ENCODE peak calls at places on chromosomes 5 and 9, in eight cellular contexts. D is colonic mucosa, N is bronchial epithelial cell, C is RWPE2, E is psoas muscle, I is body of pancreas, B is uterus, X is prostate gland. S is an unnamed sample.

GRCh38 chr9:34381323-34381722 is 4.6 kb upstream of the MYORG start:
- DNase-seq in E (no peak), C (no peak), I (peak; percentile 42), N (no peak), D (peak; percentile 57), X (no peak), B (no peak), S (peak; percentile 82)

GRCh38 chr5:113062869-113063508 is 86.4 kb downstream of the DCP2 start:
- DNase-seq in B (no peak), X (no peak), D (no peak), I (no peak), E (no peak), N (no peak), C (no peak), S (no peak)

GRCh38 chr9:19759066-19759465 is 29.8 kb downstream of the SLC24A2 start:
- DNase-seq in D (no peak), E (no peak), X (no peak), B (no peak), I (no peak), N (no peak), C (no peak), S (no peak)

GRCh38 chr9:133807818-133808217 is 69.7 kb upstream of the SARDH start:
- DNase-seq in E (no peak), D (no peak), B (no peak), C (no peak), I (no peak), X (no peak), N (no peak), S (no peak)

GRCh38 chr5:90406466-90406865 is 3.1 kb downstream of the CETN3 start:
- DNase-seq in E (no peak), B (no peak), C (no peak), D (no peak), X (no peak), N (peak; percentile 38), I (no peak), S (no peak)

GRCh38 chr9:86978986-86979385 is 31.7 kb upstream of the GAS1 start:
- DNase-seq in X (no peak), I (no peak), N (no peak), D (no peak), B (no peak), E (no peak), C (no peak), S (no peak)

GRCh38 chr5:123382252-123382651 is 41.0 kb downstream of the CEP120 start:
- DNase-seq in E (no peak), D (no peak), C (no peak), X (no peak), B (no peak), N (no peak), I (no peak), S (no peak)

GRCh38 chr9:92044945-92045344 is 70.3 kb downstream of the SPTLC1 start:
- DNase-seq in B (no peak), D (no peak), N (no peak), E (no peak), I (no peak), X (no peak), C (no peak), S (no peak)

GRCh38 chr9:6645153-6646027 is at the start of gene GLDC:
- DNase-seq in E (peak; percentile 38), B (peak; percentile 17), D (peak; percentile 57), X (peak; percentile 7), I (peak; percentile 49), C (peak; percentile 79), N (no peak), S (peak; percentile 79)

GRCh38 chr9:109908459-109909390 is 128.7 kb downstream of the PALM2AKAP2 start:
- DNase-seq in N (no peak), I (no peak), D (no peak), B (no peak), E (no peak), C (no peak), X (no peak), S (no peak)

GRCh38 chr9:137127301-137128157 is 11.4 kb upstream of the GRIN1 start:
- DNase-seq in N (peak; percentile 30), C (no peak), I (peak; percentile 82), D (peak; percentile 36), X (no peak), B (no peak), E (no peak), S (no peak)

DNA sequence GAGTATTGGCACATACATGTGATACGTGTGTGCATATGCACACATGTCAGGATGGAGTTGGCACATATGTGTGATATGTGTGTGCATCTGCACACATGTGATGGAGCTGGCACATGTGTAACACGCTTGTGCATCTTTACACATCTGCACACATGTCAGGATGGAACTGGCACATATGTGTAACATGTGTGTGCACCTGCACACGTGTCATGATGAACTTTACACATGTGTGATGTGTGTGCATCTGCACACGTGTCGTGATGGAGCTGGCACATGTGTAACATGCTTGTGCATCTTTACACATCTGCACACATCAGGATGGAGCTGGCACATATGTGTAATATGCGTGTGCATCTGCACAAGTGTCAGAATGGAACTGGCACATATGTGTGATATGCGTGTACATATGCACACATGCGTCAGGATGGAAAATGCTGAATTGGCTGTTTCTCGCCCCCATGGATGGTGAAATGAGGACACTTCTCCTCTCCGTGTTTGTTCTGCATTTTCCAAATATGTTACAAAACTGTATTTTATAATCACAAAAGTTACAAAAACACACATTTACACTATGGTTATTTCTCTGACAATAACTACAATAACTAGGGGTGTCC is 16.2 kb upstream of the SLC6A19 start:
- DNase-seq in E (no peak), C (peak; percentile 19), D (peak; percentile 16), X (no peak), N (no peak), B (no peak), I (no peak), S (no peak)
- H3K27me3 ChIP-seq in E (no peaks in the 10 kb centered on the region), C (peaks cover 21% of the 10 kb centered on the region), D (peaks cover 2% of the 10 kb centered on the region), X (peaks cover 3% of the 10 kb centered on the region), N (peaks cover 2% of the 10 kb centered on the region), B (no peaks in the 10 kb centered on the region), I (no peaks in the 10 kb centered on the region), S (no peaks in the 10 kb centered on the region)

DNA sequence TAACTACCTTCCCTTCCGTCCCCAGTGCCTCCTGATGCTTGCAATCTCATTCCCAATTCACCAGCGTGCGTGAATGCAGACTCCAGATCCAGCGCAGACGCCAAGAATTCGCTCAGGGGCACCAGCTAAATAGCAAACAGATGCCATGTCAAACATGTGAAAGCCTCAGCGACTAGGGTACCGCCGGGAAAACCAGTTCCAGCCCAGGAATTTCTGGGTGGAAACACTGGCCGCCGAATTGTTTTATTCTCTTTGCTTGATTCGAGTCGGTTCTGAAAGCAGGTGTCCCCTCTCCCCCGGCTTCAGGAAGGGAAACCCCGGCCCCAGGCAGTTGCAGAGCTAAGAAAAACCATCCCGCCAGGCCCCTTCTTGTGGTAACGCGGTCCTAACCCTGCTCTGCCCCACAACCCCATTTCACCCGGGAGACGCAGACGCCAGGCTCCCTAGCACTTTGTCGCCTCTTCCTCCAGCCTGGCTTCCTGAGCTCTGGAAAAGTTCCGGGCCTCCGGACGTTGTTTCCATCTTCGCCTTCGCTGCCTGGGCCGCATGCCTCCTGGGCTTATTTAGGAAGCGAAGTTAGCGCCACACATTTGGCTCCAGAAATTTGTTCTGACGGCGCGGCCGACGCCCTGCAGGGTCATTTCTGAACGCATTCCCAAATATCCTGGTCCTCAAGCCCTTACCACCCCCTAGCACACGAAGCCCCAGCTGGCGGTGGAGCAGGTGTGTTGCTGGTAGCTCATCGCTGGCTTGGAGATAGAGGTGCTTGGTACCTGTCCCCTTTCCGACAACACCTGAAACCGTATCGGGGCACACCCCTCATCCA is 649 bp upstream of the LVRN start:
- DNase-seq in X (no peak), I (no peak), E (peak; percentile 18), B (no peak), N (no peak), D (no peak), C (no peak), S (no peak)
- H3K27me3 ChIP-seq in X (peaks cover 16% of the 10 kb centered on the region), I (peaks cover 17% of the 10 kb centered on the region), E (no peaks in the 10 kb centered on the region), B (no peaks in the 10 kb centered on the region), N (peaks cover 33% of the 10 kb centered on the region), D (peaks cover 32% of the 10 kb centered on the region), C (peaks cover 79% of the 10 kb centered on the region), S (peaks cover 52% of the 10 kb centered on the region)

GRCh38 chr5:88884435-88884877 is 1.5 kb upstream of the MEF2C start:
- DNase-seq in D (no peak), X (no peak), C (no peak), N (peak; percentile 18), B (no peak), I (no peak), E (no peak), S (no peak)
- H3K27me3 ChIP-seq in D (no peaks in the 10 kb centered on the region), X (no peaks in the 10 kb centered on the region), C (peaks cover 93% of the 10 kb centered on the region), N (no peaks in the 10 kb centered on the region), B (no peaks in the 10 kb centered on the region), I (no peaks in the 10 kb centered on the region), E (no peaks in the 10 kb centered on the region), S (peaks cover 2% of the 10 kb centered on the region)

GRCh38 chr5:55231476-55232193 is 1.8 kb downstream of the CCNO start:
- DNase-seq in C (no peak), X (no peak), D (peak; percentile 34), E (no peak), N (no peak), I (peak; percentile 47), B (no peak), S (no peak)
- H3K27me3 ChIP-seq in C (no peaks in the 10 kb centered on the region), X (no peaks in the 10 kb centered on the region), D (peaks cover 73% of the 10 kb centered on the region), E (peaks cover 4% of the 10 kb centered on the region), N (no peaks in the 10 kb centered on the region), I (no peaks in the 10 kb centered on the region), B (peaks cover 20% of the 10 kb centered on the region), S (peaks cover 95% of the 10 kb centered on the region)

DNA sequence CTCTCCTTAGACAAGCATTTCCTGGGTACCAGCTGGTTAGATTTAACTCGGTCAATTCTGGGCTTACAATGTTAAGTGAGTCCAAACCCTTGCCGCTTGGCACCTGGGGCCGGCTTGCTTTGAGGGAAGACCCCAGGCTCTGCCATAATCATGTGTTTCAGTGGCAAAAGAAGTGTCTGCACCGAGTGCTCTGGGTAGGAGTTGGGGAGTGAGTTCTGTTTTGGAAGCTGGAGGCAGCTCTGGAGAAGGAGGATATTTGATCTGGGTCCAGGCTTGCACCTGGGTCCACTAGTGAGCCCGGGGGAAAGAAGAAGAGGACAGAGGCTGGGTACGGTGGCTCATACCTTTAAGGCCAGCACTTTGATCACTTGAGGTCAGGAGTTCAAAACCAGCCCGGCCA is 8.4 kb upstream of the OLFM1 start:
- DNase-seq in D (no peak), N (no peak), C (peak; percentile 18), E (no peak), B (no peak), I (no peak), X (no peak), S (no peak)
- H3K27me3 ChIP-seq in D (peaks cover 6% of the 10 kb centered on the region), N (no peaks in the 10 kb centered on the region), C (peaks cover 66% of the 10 kb centered on the region), E (no peaks in the 10 kb centered on the region), B (peaks cover 2% of the 10 kb centered on the region), I (no peaks in the 10 kb centered on the region), X (no peaks in the 10 kb centered on the region), S (peaks cover 33% of the 10 kb centered on the region)

S was measured in spleen.